ENCODE peak calls at places on chromosome 9, in seven cellular contexts. L is left ventricle myocardium inferior, F is esophagus squamous epithelium, E is fibroblast of pulmonary artery, X is BE2C, A is PC-9, I is epithelial cell of esophagus. B is an unnamed sample.
A peak's percentile ranks its signal among the peaks of the same experiment; 100 is the strongest.

GRCh38 chr9:26656003-26656940 is 236.3 kb downstream of the CAAP1 start:
- DNase-seq in L (no peak), X (peak; percentile 58), E (peak; percentile 5), I (peak; percentile 6), F (no peak), A (peak; percentile 1), B (no peak)

GRCh38 chr9:87816041-87816440 is 66.6 kb upstream of the SPATA31E1 start:
- DNase-seq in E (peak; percentile 65), I (peak; percentile 29), F (no peak), X (peak; percentile 43), L (no peak), A (no peak), B (no peak)

GRCh38 chr9:35490910-35491465 is 1.1 kb downstream of the RUSC2 start:
- DNase-seq in I (peak; percentile 48), A (no peak), E (peak; percentile 50), F (no peak), X (no peak), L (no peak), B (no peak)

GRCh38 chr9:14661421-14662059 is 31.7 kb downstream of the ZDHHC21 start:
- DNase-seq in F (no peak), I (peak; percentile 33), L (no peak), X (no peak), E (peak; percentile 61), A (no peak), B (no peak)

GRCh38 chr9:4934976-4935672 is 49.9 kb upstream of the JAK2 start:
- DNase-seq in F (no peak), A (no peak), X (no peak), E (no peak), I (no peak), L (no peak), B (no peak)

GRCh38 chr9:130239741-130240241 is 25.8 kb upstream of the HMCN2 start:
- DNase-seq in F (no peak), I (peak; percentile 31), E (no peak), X (no peak), L (no peak), A (peak; percentile 48), B (no peak)

GRCh38 chr9:87233916-87234455 is 263.7 kb upstream of the DAPK1 start:
- DNase-seq in X (no peak), A (no peak), F (no peak), I (no peak), L (no peak), E (no peak), B (no peak)

GRCh38 chr9:5876711-5877110 is 14.0 kb upstream of the MLANA start:
- DNase-seq in I (peak; percentile 51), X (no peak), E (no peak), L (no peak), A (no peak), F (no peak), B (no peak)

GRCh38 chr9:124222918-124223720 is 34.6 kb upstream of the NEK6 start:
- DNase-seq in L (peak; percentile 80), I (peak; percentile 44), F (no peak), A (peak; percentile 87), E (peak; percentile 72), X (no peak), B (peak; percentile 78)

GRCh38 chr9:13264788-13265187 is 14.7 kb downstream of the MPDZ start:
- DNase-seq in L (no peak), X (no peak), I (no peak), F (no peak), E (peak; percentile 24), A (no peak), B (no peak)

GRCh38 chr9:16784002-16784401 is 86.5 kb downstream of the BNC2 start:
- DNase-seq in F (no peak), I (no peak), X (no peak), A (no peak), L (no peak), E (no peak), B (no peak)

GRCh38 chr9:16689352-16689938 is 181.0 kb downstream of the BNC2 start:
- DNase-seq in E (peak; percentile 38), L (peak; percentile 44), A (no peak), X (no peak), I (no peak), F (no peak), B (no peak)

GRCh38 chr9:82934949-82935348 is 128.0 kb downstream of the RASEF start:
- DNase-seq in L (no peak), I (peak; percentile 87), A (peak; percentile 59), X (peak; percentile 28), E (peak; percentile 86), F (no peak), B (no peak)

GRCh38 chr9:104075801-104076753 is 18.0 kb upstream of the SMC2 start:
- DNase-seq in L (no peak), F (no peak), A (peak; percentile 0), E (peak; percentile 92), X (no peak), I (peak; percentile 45), B (no peak)

GRCh38 chr9:94560237-94560636 is 5.4 kb downstream of the PCAT7 start:
- DNase-seq in A (no peak), L (no peak), I (no peak), E (no peak), X (no peak), F (no peak), B (no peak)

GRCh38 chr9:113343732-113344231 is 3.7 kb upstream of the WDR31 start:
- DNase-seq in I (peak; percentile 8), E (peak; percentile 65), L (peak; percentile 69), F (peak; percentile 15), A (peak; percentile 38), X (peak; percentile 67), B (peak; percentile 91)

GRCh38 chr9:134210908-134211810 is 46.8 kb upstream of the RNU6ATAC start:
- DNase-seq in L (peak; percentile 37), F (no peak), E (no peak), X (peak; percentile 3), I (no peak), A (no peak), B (no peak)

GRCh38 chr9:29556317-29556716 is 1983.0 kb upstream of the C9orf72 start:
- DNase-seq in E (peak; percentile 83), X (no peak), I (peak; percentile 73), A (no peak), L (no peak), F (no peak), B (no peak)

GRCh38 chr9:136676920-136677686 is 10.2 kb downstream of the AGPAT2 start:
- DNase-seq in F (no peak), I (no peak), X (no peak), A (no peak), L (no peak), E (no peak), B (no peak)

GRCh38 chr9:77111408-77111807 is 65.9 kb upstream of the VPS13A start:
- DNase-seq in I (no peak), A (no peak), E (no peak), F (no peak), L (no peak), X (no peak), B (no peak)
- TF ChIP-seq CTCF in I (no peak), A (no peak), E (no peak), F (no peak), L (no peak), X (no peak), B (no peak)

GRCh38 chr9:122213102-122213588 is 15.6 kb downstream of the LHX6 start:
- DNase-seq in L (no peak), A (no peak), F (no peak), E (no peak), I (no peak), X (no peak), B (no peak)
- H3K4me3 ChIP-seq in L (peak overlapping the region; percentile 58), A (no peak overlapping the region), F (peak overlapping the region; percentile 7), E (no peak overlapping the region), I (peak overlapping the region; percentile 34), X (no peak overlapping the region), B (peak overlapping the region; percentile 61)

DNA sequence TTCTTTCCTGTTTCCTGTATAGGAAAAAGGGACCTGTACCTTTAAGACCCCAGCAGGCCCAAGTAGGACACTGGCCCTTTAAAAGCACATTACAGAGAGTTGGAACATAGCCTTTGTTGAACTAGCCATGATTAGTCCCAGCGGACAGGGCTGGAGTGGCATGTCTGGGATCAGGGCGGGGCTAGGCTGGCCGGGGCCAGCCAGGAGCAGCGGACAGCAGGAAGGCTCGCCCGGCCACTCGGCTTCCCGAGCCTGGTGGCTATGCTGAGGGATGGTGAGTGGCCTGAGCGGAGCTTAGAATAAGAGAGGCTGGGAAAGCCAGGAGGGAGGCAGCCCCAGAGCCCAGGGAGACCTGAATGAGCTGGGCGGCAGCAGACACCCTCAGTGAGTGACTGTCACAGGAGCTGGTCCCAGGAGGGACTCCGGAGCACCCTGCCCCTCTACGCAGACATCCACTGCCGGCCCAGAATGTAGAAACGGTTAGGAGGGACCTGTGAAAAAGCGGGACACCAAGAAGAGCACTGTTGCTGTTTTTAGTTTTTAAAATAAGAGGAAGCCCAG is 92.1 kb downstream of the DAB2IP start:
- DNase-seq in A (peak; percentile 90), X (peak; percentile 76), I (peak; percentile 55), F (no peak), L (peak; percentile 87), E (peak; percentile 84), B (peak; percentile 93)
- TF ChIP-seq CTCF in A (no peak), X (no peak), I (peak; percentile 15), F (peak; percentile 20), L (peak; percentile 51), E (no peak), B (peak; percentile 8)

DNA sequence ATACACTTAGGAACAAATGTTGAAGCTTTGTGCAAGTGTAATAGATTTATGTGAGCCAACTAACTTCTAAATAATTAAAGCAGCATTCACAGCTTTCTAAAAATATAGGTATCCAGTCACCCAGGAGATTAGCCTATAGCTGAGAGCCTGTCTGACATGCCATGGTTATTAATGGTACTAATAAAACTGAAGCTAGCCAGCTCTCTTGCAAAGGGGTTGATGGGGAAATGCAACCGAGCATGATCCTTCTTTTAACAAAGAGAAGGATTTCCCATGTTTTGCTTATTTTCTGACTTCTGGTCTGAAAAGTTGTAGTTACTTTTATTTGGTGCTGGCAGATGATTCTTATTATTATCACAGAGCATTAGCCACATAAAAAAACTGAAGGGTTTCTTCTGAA is 488.7 kb upstream of the CYLC2 start:
- DNase-seq in L (no peak), E (no peak), F (no peak), I (no peak), X (no peak), A (no peak), B (no peak)
- H3K4me3 ChIP-seq in L (no peak overlapping the region), E (no peak overlapping the region), F (no peak overlapping the region), I (no peak overlapping the region), X (no peak overlapping the region), A (no peak overlapping the region), B (no peak overlapping the region)

DNA sequence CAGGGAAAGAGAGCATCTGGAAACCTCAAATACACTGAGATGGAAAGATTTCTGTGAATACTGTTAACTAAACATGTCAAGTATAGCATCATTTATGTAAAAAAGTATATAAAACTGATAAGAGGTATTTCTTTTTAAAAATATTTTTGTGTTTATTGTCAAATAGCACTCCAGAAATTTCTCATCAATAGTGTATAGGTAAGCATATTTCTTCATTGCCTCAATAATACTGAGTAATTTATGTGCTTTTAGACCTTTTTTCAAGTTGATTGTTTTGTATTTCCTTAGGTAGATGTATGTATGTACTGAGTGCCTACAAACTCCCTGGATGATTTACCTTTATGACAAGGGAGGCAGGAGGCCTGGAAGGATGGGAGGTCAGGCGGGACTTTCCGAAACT is 196.3 kb downstream of the ROR2 start:
- DNase-seq in X (no peak), L (no peak), I (no peak), F (no peak), A (no peak), E (no peak), B (no peak)
- TF ChIP-seq CTCF in X (no peak), L (no peak), I (no peak), F (no peak), A (no peak), E (no peak), B (no peak)

B was measured in ascending aorta.